ENCODE peak calls at places on chromosome 12, in four cellular contexts. One of them, this sample, is unnamed. For H3K9me3 and H3K4me1, the result is how much of the 10 kb centered on the place peaks cover.

GRCh38 chr12:44889871-44890270 is 13.8 kb upstream of the NELL2 start:
- DNase-seq in right lobe of liver: no peak
- DNase-seq in lung: no peak
- DNase-seq in psoas muscle: no peak
- DNase-seq in this sample: no peak

GRCh38 chr12:127292736-127293135 is 974.2 kb upstream of the TMEM132C start:
- DNase-seq in right lobe of liver: no peak
- DNase-seq in lung: no peak
- DNase-seq in psoas muscle: no peak
- DNase-seq in this sample: no peak

GRCh38 chr12:123813349-123813748 is 51.2 kb downstream of the DNAH10 start:
- DNase-seq in right lobe of liver: no peak
- DNase-seq in lung: no peak
- DNase-seq in psoas muscle: no peak
- DNase-seq in this sample: no peak

GRCh38 chr12:21881950-21882349 is 59.3 kb downstream of the ABCC9 start:
- DNase-seq in right lobe of liver: peak
- DNase-seq in lung: no peak
- DNase-seq in psoas muscle: no peak
- DNase-seq in this sample: no peak

GRCh38 chr12:105729931-105730330 is 399.4 kb downstream of the C12orf75 start:
- DNase-seq in right lobe of liver: no peak
- DNase-seq in lung: no peak
- DNase-seq in psoas muscle: no peak
- DNase-seq in this sample: no peak

GRCh38 chr12:124231980-124232653 is 62.8 kb upstream of the RFLNA start:
- DNase-seq in right lobe of liver: no peak
- DNase-seq in lung: peak
- DNase-seq in psoas muscle: peak
- DNase-seq in this sample: no peak

GRCh38 chr12:16585781-16586180 is 20.2 kb downstream of the LMO3 start:
- DNase-seq in right lobe of liver: no peak
- DNase-seq in lung: no peak
- DNase-seq in psoas muscle: no peak
- DNase-seq in this sample: no peak

GRCh38 chr12:103495158-103495782 is 498 bp downstream of the C12orf42 start:
- DNase-seq in right lobe of liver: peak
- DNase-seq in lung: no peak
- DNase-seq in psoas muscle: peak
- DNase-seq in this sample: peak

GRCh38 chr12:93336344-93336743 is 41.4 kb upstream of the NUDT4 start:
- DNase-seq in right lobe of liver: no peak
- DNase-seq in lung: no peak
- DNase-seq in psoas muscle: no peak
- DNase-seq in this sample: no peak

GRCh38 chr12:27905285-27906126 is 67.0 kb downstream of the PTHLH start:
- DNase-seq in right lobe of liver: no peak
- DNase-seq in lung: no peak
- DNase-seq in psoas muscle: no peak
- DNase-seq in this sample: no peak

GRCh38 chr12:57655541-57656240 is 22.7 kb upstream of the B4GALNT1 start:
- DNase-seq in right lobe of liver: no peak
- DNase-seq in lung: no peak
- DNase-seq in psoas muscle: no peak
- DNase-seq in this sample: no peak

GRCh38 chr12:69608114-69608513 is 2.6 kb downstream of the LRRC10 start:
- DNase-seq in right lobe of liver: no peak
- DNase-seq in lung: no peak
- DNase-seq in psoas muscle: no peak
- DNase-seq in this sample: no peak

GRCh38 chr12:19288603-19289244 is 150.6 kb upstream of the AEBP2 start:
- DNase-seq in right lobe of liver: no peak
- DNase-seq in lung: no peak
- DNase-seq in psoas muscle: no peak
- DNase-seq in this sample: no peak

GRCh38 chr12:1305063-1305434 is 289.3 kb downstream of the FBXL14 start:
- DNase-seq in right lobe of liver: no peak
- DNase-seq in lung: no peak
- DNase-seq in psoas muscle: no peak
- DNase-seq in this sample: no peak

GRCh38 chr12:76299536-76300296 is 48.5 kb downstream of the BBS10 start:
- DNase-seq in right lobe of liver: no peak
- DNase-seq in lung: no peak
- DNase-seq in psoas muscle: no peak
- DNase-seq in this sample: no peak

GRCh38 chr12:46342562-46343033 is 30.0 kb downstream of the SLC38A2 start:
- DNase-seq in right lobe of liver: no peak
- DNase-seq in lung: no peak
- DNase-seq in psoas muscle: no peak
- DNase-seq in this sample: peak

GRCh38 chr12:64608901-64609542 is 1.3 kb upstream of the RASSF3 start:
- DNase-seq in right lobe of liver: peak
- DNase-seq in lung: peak
- DNase-seq in psoas muscle: no peak
- DNase-seq in this sample: no peak

GRCh38 chr12:53123578-53124351 is 20.5 kb downstream of the SOAT2 start:
- DNase-seq in right lobe of liver: no peak
- DNase-seq in lung: no peak
- DNase-seq in psoas muscle: no peak
- DNase-seq in this sample: no peak

GRCh38 chr12:54146506-54147145 is 42.2 kb downstream of the SMUG1 start:
- DNase-seq in right lobe of liver: no peak
- DNase-seq in lung: no peak
- DNase-seq in psoas muscle: no peak
- DNase-seq in this sample: no peak

GRCh38 chr12:75727577-75727976 is 216.2 kb upstream of the KRR1 start:
- DNase-seq in right lobe of liver: no peak
- DNase-seq in lung: no peak
- DNase-seq in psoas muscle: no peak
- DNase-seq in this sample: no peak

GRCh38 chr12:55057466-55057865 is 37.7 kb downstream of the NEUROD4 start:
- DNase-seq in right lobe of liver: no peak
- DNase-seq in lung: no peak
- DNase-seq in psoas muscle: no peak
- DNase-seq in this sample: no peak

GRCh38 chr12:16668198-16668597 is 62.2 kb upstream of the LMO3 start:
- DNase-seq in right lobe of liver: no peak
- DNase-seq in lung: no peak
- DNase-seq in psoas muscle: no peak
- DNase-seq in this sample: no peak

GRCh38 chr12:45907955-45908354 is 82.4 kb downstream of the SCAF11 start:
- DNase-seq in right lobe of liver: no peak
- DNase-seq in lung: no peak
- DNase-seq in psoas muscle: no peak
- DNase-seq in this sample: no peak

GRCh38 chr12:10661338-10661737 is 12.5 kb downstream of the STYK1 start:
- DNase-seq in right lobe of liver: no peak
- DNase-seq in lung: no peak
- DNase-seq in psoas muscle: no peak
- DNase-seq in this sample: no peak

GRCh38 chr12:46449856-46450255 is 77.3 kb upstream of the SLC38A2 start:
- DNase-seq in right lobe of liver: no peak
- DNase-seq in lung: no peak
- DNase-seq in psoas muscle: no peak
- DNase-seq in this sample: no peak

GRCh38 chr12:45309826-45310626 is 94.1 kb downstream of the ANO6 start:
- DNase-seq in right lobe of liver: no peak
- DNase-seq in lung: no peak
- DNase-seq in psoas muscle: no peak
- DNase-seq in this sample: no peak

GRCh38 chr12:57342207-57342691 is 88.6 kb downstream of the R3HDM2 start:
- DNase-seq in right lobe of liver: no peak
- DNase-seq in lung: peak
- DNase-seq in psoas muscle: peak
- DNase-seq in this sample: no peak

GRCh38 chr12:9941838-9942237 is 9.7 kb upstream of the CLEC2A start:
- DNase-seq in right lobe of liver: no peak
- DNase-seq in lung: no peak
- DNase-seq in psoas muscle: no peak
- DNase-seq in this sample: no peak

GRCh38 chr12:29591140-29592020 is 93.9 kb upstream of the OVCH1 start:
- DNase-seq in right lobe of liver: no peak
- DNase-seq in lung: no peak
- DNase-seq in psoas muscle: peak
- DNase-seq in this sample: no peak

GRCh38 chr12:115135800-115136211 is 451.8 kb upstream of the TBX3 start:
- DNase-seq in right lobe of liver: peak
- DNase-seq in lung: no peak
- DNase-seq in psoas muscle: peak
- DNase-seq in this sample: peak

GRCh38 chr12:69935651-69936100 is 110.6 kb downstream of the MYRFL start:
- DNase-seq in right lobe of liver: no peak
- DNase-seq in lung: no peak
- DNase-seq in psoas muscle: no peak
- DNase-seq in this sample: no peak

GRCh38 chr12:41436076-41436475 is 248.0 kb downstream of the PDZRN4 start:
- DNase-seq in right lobe of liver: no peak
- DNase-seq in lung: no peak
- DNase-seq in psoas muscle: no peak
- DNase-seq in this sample: no peak

GRCh38 chr12:89618113-89618862 is 90.3 kb downstream of the ATP2B1 start:
- DNase-seq in right lobe of liver: no peak
- DNase-seq in lung: no peak
- DNase-seq in psoas muscle: no peak
- DNase-seq in this sample: no peak

GRCh38 chr12:115504241-115504941 is 773.1 kb downstream of the MED13L start:
- DNase-seq in right lobe of liver: no peak
- DNase-seq in lung: no peak
- DNase-seq in psoas muscle: no peak
- DNase-seq in this sample: no peak

GRCh38 chr12:58030566-58031279 is 89.4 kb downstream of the ATP23 start:
- DNase-seq in right lobe of liver: no peak
- DNase-seq in lung: no peak
- DNase-seq in psoas muscle: no peak
- DNase-seq in this sample: no peak

GRCh38 chr12:25935355-25936144 is 22.9 kb upstream of the RASSF8 start:
- DNase-seq in right lobe of liver: no peak
- DNase-seq in lung: no peak
- DNase-seq in psoas muscle: no peak
- DNase-seq in this sample: no peak

GRCh38 chr12:88726806-88727722 is 146.8 kb upstream of the KITLG start:
- DNase-seq in right lobe of liver: no peak
- DNase-seq in lung: no peak
- DNase-seq in psoas muscle: no peak
- DNase-seq in this sample: no peak

GRCh38 chr12:67772276-67773169 is 124.0 kb downstream of the DYRK2 start:
- DNase-seq in right lobe of liver: no peak
- DNase-seq in lung: no peak
- DNase-seq in psoas muscle: no peak
- DNase-seq in this sample: no peak

GRCh38 chr12:58670623-58671022 is 249.7 kb downstream of the LRIG3 start:
- DNase-seq in right lobe of liver: no peak
- DNase-seq in lung: no peak
- DNase-seq in psoas muscle: no peak
- DNase-seq in this sample: no peak

GRCh38 chr12:116996648-116997047 is 85.9 kb downstream of the FBXW8 start:
- DNase-seq in right lobe of liver: no peak
- DNase-seq in lung: no peak
- DNase-seq in psoas muscle: no peak
- DNase-seq in this sample: no peak
- H3K9me3 ChIP-seq in right lobe of liver: under half
- H3K9me3 ChIP-seq in lung: under half
- H3K9me3 ChIP-seq in psoas muscle: under half
- H3K9me3 ChIP-seq in this sample: under half

GRCh38 chr12:107917912-107918800 is 143.7 kb downstream of the ASCL4 start:
- DNase-seq in right lobe of liver: no peak
- DNase-seq in lung: no peak
- DNase-seq in psoas muscle: no peak
- DNase-seq in this sample: peak

GRCh38 chr12:107914460-107914977 is 140.0 kb downstream of the ASCL4 start:
- DNase-seq in right lobe of liver: no peak
- DNase-seq in lung: no peak
- DNase-seq in psoas muscle: no peak
- DNase-seq in this sample: no peak

GRCh38 chr12:107906719-107907118 is 132.2 kb downstream of the ASCL4 start:
- DNase-seq in right lobe of liver: no peak
- DNase-seq in lung: no peak
- DNase-seq in psoas muscle: no peak
- DNase-seq in this sample: no peak

GRCh38 chr12:107912421-107913004 is 138.0 kb downstream of the ASCL4 start:
- DNase-seq in right lobe of liver: peak
- DNase-seq in lung: no peak
- DNase-seq in psoas muscle: peak
- DNase-seq in this sample: peak
- TF ChIP-seq CTCF in right lobe of liver: peak
- TF ChIP-seq CTCF in lung: no peak
- TF ChIP-seq CTCF in psoas muscle: peak
- TF ChIP-seq CTCF in this sample: peak

DNA sequence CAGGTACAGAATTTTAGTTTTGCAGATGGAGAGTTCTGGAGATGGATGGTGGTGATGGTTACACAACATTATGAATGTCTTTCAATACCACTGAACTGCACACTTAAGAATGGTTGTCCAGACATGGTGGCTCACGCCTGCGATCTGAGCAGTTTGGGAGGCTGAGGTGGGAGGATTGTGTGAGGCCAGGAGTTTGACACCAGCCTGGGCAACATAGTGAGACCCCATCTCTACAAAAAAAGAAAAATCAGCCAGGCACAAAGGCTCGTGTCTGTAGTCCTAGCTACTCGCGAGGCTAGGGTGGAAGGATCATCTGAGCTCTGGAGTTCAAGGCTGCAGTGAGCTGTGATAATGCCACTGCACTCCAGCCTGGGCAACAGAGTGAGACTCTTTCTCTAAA is 8.1 kb upstream of the USP30 start:
- DNase-seq in right lobe of liver: no peak
- DNase-seq in lung: no peak
- DNase-seq in psoas muscle: no peak
- DNase-seq in this sample: no peak
- H3K4me1 ChIP-seq in right lobe of liver: under half
- H3K4me1 ChIP-seq in lung: under half
- H3K4me1 ChIP-seq in psoas muscle: under half
- H3K4me1 ChIP-seq in this sample: under half

GRCh38 chr12:31985832-31986231 is 26.6 kb downstream of the RESF1 start:
- DNase-seq in right lobe of liver: no peak
- DNase-seq in lung: no peak
- DNase-seq in psoas muscle: no peak
- DNase-seq in this sample: no peak
- H3K9me3 ChIP-seq in right lobe of liver: under half
- H3K9me3 ChIP-seq in lung: under half
- H3K9me3 ChIP-seq in psoas muscle: under half
- H3K9me3 ChIP-seq in this sample: under half